ENCODE peak calls at places on chromosomes 7 and 10, in four cellular contexts. E is neuronal stem cell, I is H9, Y is IMR-90. A is an unnamed sample. For H3K4me1, the result is how much of the 10 kb centered on the place peaks cover.

GRCh38 chr10:99532687-99533495 is at the start of gene NKX2-3:
- DNase-seq in E (no peak), I (peak), Y (peak), A (peak)

GRCh38 chr10:44934416-44935200 is 23.5 kb downstream of the TMEM72 start:
- DNase-seq in E (no peak), I (peak), Y (no peak), A (no peak)

GRCh38 chr7:70788276-70788675 is 343.7 kb upstream of the GALNT17 start:
- DNase-seq in E (no peak), I (no peak), Y (no peak), A (no peak)

GRCh38 chr10:123007558-123008378 is 827 bp downstream of the IKZF5 start:
- DNase-seq in E (peak), I (peak), Y (peak), A (peak)

GRCh38 chr7:101828308-101829020 is 11.0 kb downstream of the CUX1 start:
- DNase-seq in E (no peak), I (no peak), Y (no peak), A (no peak)

GRCh38 chr10:132033632-132034031 is 32.1 kb upstream of the JAKMIP3 start:
- DNase-seq in E (no peak), I (no peak), Y (no peak), A (no peak)

GRCh38 chr10:133260895-133261725 is 15.6 kb downstream of the ADAM8 start:
- DNase-seq in E (no peak), I (no peak), Y (no peak), A (no peak)

GRCh38 chr10:130141878-130142277 is 5.7 kb downstream of the GLRX3 start:
- DNase-seq in E (no peak), I (no peak), Y (no peak), A (peak)

GRCh38 chr7:115008465-115009114 is 86.7 kb downstream of the MDFIC start:
- DNase-seq in E (no peak), I (no peak), Y (peak), A (peak)

GRCh38 chr10:125102821-125103220 is 57.5 kb downstream of the CTBP2 start:
- DNase-seq in E (no peak), I (no peak), Y (no peak), A (no peak)

GRCh38 chr7:39260279-39260844 is 282.7 kb downstream of the POU6F2 start:
- DNase-seq in E (no peak), I (no peak), Y (no peak), A (peak)

GRCh38 chr7:1123721-1124120 is 35.8 kb downstream of the GPER1 start:
- DNase-seq in E (peak), I (peak), Y (peak), A (peak)

GRCh38 chr10:87816842-87817178 is 1.2 kb downstream of the ATAD1 start:
- DNase-seq in E (no peak), I (no peak), Y (no peak), A (no peak)

GRCh38 chr10:28077889-28078288 is 79.0 kb upstream of the ODAD2 start:
- DNase-seq in E (peak), I (no peak), Y (peak), A (no peak)

GRCh38 chr10:26486304-26486703 is 48.2 kb downstream of the APBB1IP start:
- DNase-seq in E (no peak), I (no peak), Y (peak), A (peak)

GRCh38 chr7:2635148-2635668 is 3.4 kb downstream of the TTYH3 start:
- DNase-seq in E (no peak), I (no peak), Y (no peak), A (no peak)
- H2BK5ac ChIP-seq in E (no peak), I (no peak), Y (no peak), A (no peak)

GRCh38 chr10:93993414-93993781 is 333 bp upstream of the PLCE1 start:
- DNase-seq in E (no peak), I (no peak), Y (no peak), A (no peak)
- H2BK15ac ChIP-seq in E (no peak), I (no peak), Y (no peak), A (no peak)

GRCh38 chr10:17214991-17215781 is 12.9 kb upstream of the VIM start:
- DNase-seq in E (no peak), I (no peak), Y (peak), A (no peak)

GRCh38 chr10:17214486-17214885 is 13.0 kb upstream of the TRDMT1 start:
- DNase-seq in E (no peak), I (no peak), Y (no peak), A (no peak)

GRCh38 chr10:17210361-17210760 is 8.9 kb upstream of the TRDMT1 start:
- DNase-seq in E (no peak), I (no peak), Y (peak), A (no peak)

GRCh38 chr10:17213646-17214349 is 12.3 kb upstream of the TRDMT1 start:
- DNase-seq in E (no peak), I (no peak), Y (peak), A (no peak)

GRCh38 chr10:17212802-17213204 is 11.3 kb upstream of the TRDMT1 start:
- DNase-seq in E (no peak), I (no peak), Y (no peak), A (peak)
- H3K4me1 ChIP-seq in E (under half), I (under half), Y (under half), A (under half)

DNA sequence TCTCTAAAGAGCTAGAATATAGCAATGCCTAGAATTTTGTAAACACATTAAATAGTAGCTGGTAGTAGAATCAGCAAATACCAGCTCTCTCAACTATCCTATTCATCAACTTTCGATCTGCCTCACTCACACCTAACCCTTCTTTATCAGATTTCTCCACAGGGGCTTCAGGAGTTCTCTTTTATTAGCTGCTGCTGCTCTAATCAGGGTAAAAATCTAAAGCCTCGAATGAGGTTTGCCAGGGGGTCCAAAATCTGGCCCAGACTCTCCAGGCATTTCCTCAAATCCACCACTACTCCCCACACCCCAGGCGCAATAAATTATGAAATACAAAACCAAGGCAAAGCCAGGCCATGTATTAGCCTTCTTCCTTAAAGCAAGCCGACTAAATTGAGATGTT is 2.4 kb downstream of the RNF216 start:
- DNase-seq in E (no peak), I (no peak), Y (no peak), A (peak)
- H2BK5ac ChIP-seq in E (no peak), I (no peak), Y (no peak), A (no peak)

A was measured in mesendoderm.